ENCODE peak calls at places on chromosomes 5 and 9, in seven cellular contexts. P is activated naive CD8-positive, alpha-beta T cell treated with anti-CD3 and anti-CD28 coated beads, Interleukin-2, amount 50 U/mL, for 24 hours; W is neuronal stem cell; O is tibial artery; L is NCI-H774; K is C1 segment of cervical spinal cord; X is right cardiac atrium. Q is an unnamed sample.
A peak's percentile ranks its signal among the peaks of the same experiment; 100 is the strongest.

GRCh38 chr5:179142434-179143198 is 82.4 kb downstream of the ZNF354C start:
- DNase-seq in L (no peak), O (no peak), W (no peak), P (no peak), X (no peak), K (no peak), Q (no peak)

GRCh38 chr5:95822038-95822407 is 503 bp downstream of the GLRX start:
- DNase-seq in K (no peak), X (peak; percentile 68), P (peak; percentile 40), L (no peak), O (peak; percentile 78), W (peak; percentile 32), Q (peak; percentile 85)

GRCh38 chr5:37575541-37576489 is 196.7 kb downstream of the WDR70 start:
- DNase-seq in K (no peak), L (no peak), W (no peak), O (no peak), X (no peak), P (no peak), Q (no peak)

GRCh38 chr5:3778000-3778570 is 182.5 kb downstream of the IRX1 start:
- DNase-seq in W (no peak), K (no peak), L (no peak), P (no peak), X (no peak), O (no peak), Q (no peak)

GRCh38 chr9:79382468-79382867 is 189.3 kb upstream of the TLE4 start:
- DNase-seq in L (no peak), P (no peak), W (no peak), X (no peak), K (no peak), O (no peak), Q (no peak)

GRCh38 chr5:4555739-4556285 is 584.3 kb upstream of the ADAMTS16 start:
- DNase-seq in W (no peak), X (no peak), P (no peak), L (no peak), K (no peak), O (no peak), Q (no peak)

GRCh38 chr9:130590305-130590704 is 10.9 kb downstream of the FUBP3 start:
- DNase-seq in K (no peak), O (no peak), W (no peak), X (no peak), P (no peak), L (no peak), Q (no peak)

GRCh38 chr5:172410160-172410559 is 44.2 kb downstream of the SH3PXD2B start:
- DNase-seq in X (no peak), W (no peak), K (no peak), O (no peak), P (peak; percentile 23), L (no peak), Q (no peak)

GRCh38 chr9:37486616-37487544 is 1.1 kb downstream of the POLR1E start:
- DNase-seq in W (no peak), K (no peak), L (no peak), O (peak; percentile 78), X (peak; percentile 68), P (no peak), Q (no peak)